ENCODE peak calls at places on chromosomes 2 and 18, in seven cellular contexts. V is mesenchymal stem cell, F is ovary, W is uterus, A is substantia nigra, R is cardiac muscle cell, Q is lung. X is an unnamed sample.

GRCh38 chr18:59220164-59220783 is 316 bp downstream of the GRP start:
- DNase-seq in V (no peak), F (no peak), W (no peak), A (no peak), R (no peak), Q (no peak), X (no peak)

GRCh38 chr2:64296150-64296500 is 151.9 kb upstream of the PELI1 start:
- DNase-seq in V (no peak), F (no peak), W (no peak), A (no peak), R (no peak), Q (no peak), X (no peak)

GRCh38 chr2:43796206-43796605 is 22.4 kb downstream of the DYNC2LI1 start:
- DNase-seq in V (no peak), F (no peak), W (no peak), A (no peak), R (no peak), Q (no peak), X (no peak)

GRCh38 chr18:9025104-9025838 is 77.2 kb upstream of the NDUFV2 start:
- DNase-seq in V (no peak), F (no peak), W (no peak), A (no peak), R (no peak), Q (no peak), X (no peak)

GRCh38 chr2:65479528-65479927 is 47.1 kb upstream of the SPRED2 start:
- DNase-seq in V (no peak), F (no peak), W (no peak), A (no peak), R (peak), Q (no peak), X (no peak)

GRCh38 chr18:42268186-42268725 is 313.2 kb downstream of the PIK3C3 start:
- DNase-seq in V (peak), F (no peak), W (no peak), A (no peak), R (no peak), Q (no peak), X (no peak)

GRCh38 chr2:68089961-68090360 is 27.2 kb upstream of the C1D start:
- DNase-seq in V (no peak), F (no peak), W (no peak), A (no peak), R (no peak), Q (no peak), X (no peak)

GRCh38 chr18:63848159-63848558 is 39.3 kb upstream of the SERPINB2 start:
- DNase-seq in V (peak), F (no peak), W (no peak), A (no peak), R (peak), Q (no peak), X (no peak)

GRCh38 chr2:33344230-33344629 is 132.2 kb upstream of the RASGRP3 start:
- DNase-seq in V (no peak), F (no peak), W (no peak), A (no peak), R (no peak), Q (no peak), X (no peak)

DNA sequence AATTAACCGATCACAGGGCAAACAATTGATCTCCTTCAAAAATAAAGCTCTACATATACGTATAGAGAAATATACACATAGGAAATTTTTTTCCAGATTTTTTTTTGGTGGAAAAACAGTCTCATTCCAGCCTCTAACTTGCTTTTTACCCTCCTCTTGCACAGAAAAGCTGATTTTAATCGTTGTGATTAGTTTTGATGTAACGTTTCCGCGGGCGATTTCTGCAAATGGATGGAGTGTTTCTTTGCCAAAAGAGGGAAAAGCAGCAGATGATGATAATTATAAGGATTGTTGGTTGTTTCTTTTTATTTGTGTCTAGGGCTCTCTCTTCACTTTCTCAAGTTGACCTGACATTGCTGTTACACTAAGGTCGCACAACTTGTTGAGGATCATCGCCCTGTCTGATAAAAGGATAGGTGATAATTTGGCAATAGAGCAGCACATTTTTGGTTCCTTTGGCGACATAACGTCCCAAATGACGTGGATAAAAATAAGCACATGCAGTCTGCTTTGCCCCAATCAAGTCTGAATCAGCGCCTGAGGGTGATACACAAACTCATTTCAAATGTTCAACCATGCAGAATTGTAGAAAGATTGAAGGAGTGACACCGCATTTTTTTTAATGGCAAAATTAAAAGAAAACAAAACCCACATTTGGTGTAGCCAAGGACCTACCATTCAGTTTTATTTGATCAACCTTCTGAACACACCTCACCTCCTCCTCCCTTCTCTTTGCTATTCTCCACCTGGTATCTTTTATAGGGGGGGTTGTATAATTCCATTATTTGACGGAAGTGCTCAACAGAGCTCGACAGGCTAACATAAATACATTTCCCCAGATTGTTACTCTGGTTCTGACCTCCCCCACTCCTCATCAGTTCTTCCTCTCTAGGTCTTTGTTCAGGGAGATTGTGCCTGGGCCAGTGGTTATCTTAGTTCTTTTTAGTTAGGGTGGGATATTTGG is 109.5 kb upstream of the KCTD1 start:
- DNase-seq in V (no peak), F (no peak), W (no peak), A (no peak), R (no peak), Q (no peak), X (no peak)
- H3K27ac ChIP-seq in V (no peak), F (no peak), W (peak), A (peak), R (no peak), Q (no peak), X (no peak)

GRCh38 chr18:46134920-46135675 is 30.9 kb downstream of the HAUS1 start:
- DNase-seq in V (no peak), F (no peak), W (no peak), A (no peak), R (no peak), Q (no peak), X (no peak)

GRCh38 chr18:46133534-46133933 is 29.3 kb downstream of the HAUS1 start:
- DNase-seq in V (no peak), F (peak), W (no peak), A (no peak), R (no peak), Q (no peak), X (no peak)
- H3K27ac ChIP-seq in V (no peak), F (no peak), W (no peak), A (no peak), R (no peak), Q (no peak), X (no peak)

DNA sequence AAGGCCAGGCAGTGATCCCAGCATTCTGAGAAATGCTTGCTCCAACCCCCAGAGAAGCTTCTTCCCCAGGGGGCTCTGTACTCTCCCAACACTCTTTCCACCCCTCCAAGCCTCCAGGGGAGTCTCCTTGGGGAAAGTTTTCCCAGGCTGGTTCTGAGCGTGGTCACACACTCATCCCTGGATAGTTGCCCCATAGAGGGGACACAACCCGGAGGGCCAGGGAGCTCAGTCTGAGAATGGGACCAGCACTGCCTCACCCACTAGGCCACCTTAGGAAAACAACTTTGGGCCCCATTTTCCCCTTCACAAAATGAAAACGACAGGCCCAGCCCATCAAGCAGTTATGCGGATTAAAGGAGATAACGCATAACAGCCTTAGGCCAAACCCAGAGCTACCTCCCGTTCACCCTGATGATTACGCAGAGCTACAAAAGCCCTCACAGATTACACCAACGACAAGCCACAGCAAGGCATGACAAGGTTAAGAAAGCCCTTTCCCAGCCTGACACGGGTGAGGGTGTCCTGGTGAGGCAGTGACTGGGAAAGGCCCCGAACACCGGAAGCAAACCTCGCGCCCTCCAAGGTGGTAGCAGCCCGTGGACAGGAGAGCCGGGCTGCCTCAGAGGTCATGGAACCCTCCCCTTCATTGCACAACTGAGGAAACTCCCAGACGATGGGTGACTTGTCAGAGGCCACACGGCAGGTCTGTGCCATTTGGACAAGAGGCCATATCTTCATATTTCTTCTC is 16.9 kb upstream of the ASPRV1 start:
- DNase-seq in V (peak), F (no peak), W (no peak), A (no peak), R (no peak), Q (no peak), X (no peak)
- H3K27ac ChIP-seq in V (no peak), F (no peak), W (no peak), A (no peak), R (no peak), Q (no peak), X (no peak)

DNA sequence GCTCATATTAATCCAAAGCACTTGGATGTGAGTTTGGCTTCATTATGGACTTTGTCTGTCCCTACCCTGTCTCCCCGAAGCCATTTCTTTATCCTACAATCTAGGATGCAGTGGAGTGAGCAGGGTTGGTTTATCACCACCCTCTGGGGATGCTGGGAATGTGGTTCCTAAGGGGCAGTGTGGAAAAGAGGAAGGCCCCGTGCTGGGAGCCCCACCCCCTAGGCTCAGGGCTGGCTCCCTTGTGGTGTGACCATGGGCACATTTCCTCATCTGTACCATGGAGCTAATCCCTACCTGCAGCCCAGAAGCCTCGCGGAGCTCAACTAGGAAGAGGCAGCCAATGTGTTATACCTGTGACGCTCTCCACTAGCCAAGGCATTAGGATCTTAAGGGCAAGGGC is 92.5 kb downstream of the TGOLN2 start:
- DNase-seq in V (no peak), F (no peak), W (no peak), A (no peak), R (no peak), Q (no peak), X (no peak)
- H3K27ac ChIP-seq in V (no peak), F (no peak), W (no peak), A (no peak), R (no peak), Q (no peak), X (no peak)

GRCh38 chr2:16281451-16282330 is 341.3 kb downstream of the MYCN start:
- DNase-seq in V (peak), F (peak), W (no peak), A (no peak), R (peak), Q (no peak), X (no peak)
- H3K27ac ChIP-seq in V (no peak), F (no peak), W (no peak), A (no peak), R (no peak), Q (no peak), X (no peak)

X was measured in Panc1.